ENCODE peak calls at places on chromosomes 7 and 10, in five cellular contexts. D is tibial artery, S is mesendoderm, W is ovary, U is adipocyte. E is an unnamed sample. For H3K4me1 and H3K27me3, the result is how much of the 10 kb centered on the place peaks cover.

GRCh38 chr10:96995851-96996250 is 163.8 kb downstream of the LCOR start:
- DNase-seq in D (no peak), S (no peak), W (no peak), U (peak), E (peak)

GRCh38 chr10:89171263-89171872 is 35.7 kb downstream of the CH25H start:
- DNase-seq in D (no peak), S (peak), W (no peak), U (peak), E (no peak)

GRCh38 chr7:47651355-47652317 is 69.7 kb upstream of the TNS3 start:
- DNase-seq in D (peak), S (no peak), W (no peak), U (peak), E (no peak)

GRCh38 chr10:17847586-17848296 is 38.6 kb downstream of the MRC1 start:
- DNase-seq in D (no peak), S (no peak), W (no peak), U (peak), E (no peak)

GRCh38 chr10:96395931-96396877 is 37.4 kb upstream of the OPALIN start:
- DNase-seq in D (peak), S (peak), W (peak), U (peak), E (peak)

GRCh38 chr10:125484035-125484732 is 198.8 kb downstream of the TEX36 start:
- DNase-seq in D (no peak), S (no peak), W (no peak), U (no peak), E (no peak)

GRCh38 chr7:132103718-132104117 is 472.6 kb downstream of the PLXNA4 start:
- DNase-seq in D (no peak), S (no peak), W (no peak), U (no peak), E (no peak)

GRCh38 chr10:117503170-117503885 is 39.2 kb upstream of the EMX2 start:
- DNase-seq in D (no peak), S (no peak), W (no peak), U (peak), E (peak)

GRCh38 chr10:99394256-99394655 is 36.2 kb downstream of the GOT1 start:
- DNase-seq in D (no peak), S (peak), W (no peak), U (no peak), E (no peak)

GRCh38 chr7:48176356-48176893 is 5.2 kb downstream of the ABCA13 start:
- DNase-seq in D (no peak), S (no peak), W (no peak), U (no peak), E (no peak)

GRCh38 chr7:85156661-85157213 is 30.1 kb downstream of the SEMA3D start:
- DNase-seq in D (no peak), S (no peak), W (no peak), U (no peak), E (peak)

GRCh38 chr10:118798186-118798811 is 43.5 kb upstream of the CACUL1 start:
- DNase-seq in D (peak), S (no peak), W (no peak), U (peak), E (no peak)

GRCh38 chr7:51033722-51034530 is 251.2 kb upstream of the GRB10 start:
- DNase-seq in D (no peak), S (no peak), W (no peak), U (no peak), E (no peak)

GRCh38 chr7:30241767-30242166 is 42.6 kb upstream of the ZNRF2 start:
- DNase-seq in D (no peak), S (no peak), W (no peak), U (no peak), E (no peak)

GRCh38 chr7:219581-220150 is 27.3 kb downstream of the FAM20C start:
- DNase-seq in D (no peak), S (no peak), W (no peak), U (no peak), E (no peak)

GRCh38 chr10:86300931-86301330 is 65.7 kb downstream of the GRID1 start:
- DNase-seq in D (peak), S (no peak), W (no peak), U (no peak), E (no peak)

GRCh38 chr10:72106154-72106849 is 18.0 kb upstream of the SPOCK2 start:
- DNase-seq in D (no peak), S (no peak), W (no peak), U (no peak), E (no peak)

GRCh38 chr10:72106896-72107295 is 18.5 kb upstream of the SPOCK2 start:
- DNase-seq in D (no peak), S (no peak), W (no peak), U (no peak), E (no peak)

GRCh38 chr10:72105675-72106074 is 17.3 kb upstream of the SPOCK2 start:
- DNase-seq in D (no peak), S (no peak), W (no peak), U (no peak), E (no peak)

GRCh38 chr10:72104472-72105097 is 16.2 kb upstream of the SPOCK2 start:
- DNase-seq in D (no peak), S (no peak), W (no peak), U (no peak), E (peak)

GRCh38 chr10:72105098-72105475 is 16.7 kb upstream of the SPOCK2 start:
- DNase-seq in D (no peak), S (no peak), W (no peak), U (no peak), E (no peak)
- H3K4me1 ChIP-seq in D (under half), S (under half), W (under half), U (under half), E (under half)

GRCh38 chr10:45373003-45373782 is 823 bp upstream of the ALOX5 start:
- DNase-seq in D (no peak), S (peak), W (no peak), U (no peak), E (peak)
- H3K4me3 ChIP-seq in D (peak), S (peak), W (peak), U (no peak), E (peak)

GRCh38 chr10:112766636-112767035 is 183.4 kb upstream of the TCF7L2 start:
- DNase-seq in D (no peak), S (peak), W (no peak), U (no peak), E (no peak)
- H3K27me3 ChIP-seq in D (under half), S (under half), W (under half), U (under half), E (under half)

DNA sequence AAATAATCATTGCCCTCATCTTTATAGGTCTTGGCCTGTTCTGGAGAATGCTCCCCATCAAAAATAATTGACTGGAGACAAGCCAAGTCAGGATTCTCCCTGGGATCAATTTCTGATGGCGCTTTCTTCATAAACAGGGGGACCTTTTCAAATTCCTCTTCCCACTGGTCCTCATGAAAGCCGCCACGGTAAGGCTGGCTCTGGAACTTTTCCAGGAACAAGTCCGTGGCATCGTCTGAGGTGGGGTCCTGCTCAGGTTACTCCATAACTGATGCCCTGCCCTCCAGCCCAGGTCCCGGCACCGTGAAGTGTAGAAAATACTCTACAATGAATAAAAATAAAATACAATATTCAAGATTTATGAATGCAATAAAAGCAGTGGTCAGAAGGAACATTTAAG is 79.4 kb upstream of the IGFBP3 start:
- DNase-seq in D (no peak), S (no peak), W (no peak), U (no peak), E (no peak)
- H3K4me1 ChIP-seq in D (under half), S (under half), W (under half), U (under half), E (under half)

DNA sequence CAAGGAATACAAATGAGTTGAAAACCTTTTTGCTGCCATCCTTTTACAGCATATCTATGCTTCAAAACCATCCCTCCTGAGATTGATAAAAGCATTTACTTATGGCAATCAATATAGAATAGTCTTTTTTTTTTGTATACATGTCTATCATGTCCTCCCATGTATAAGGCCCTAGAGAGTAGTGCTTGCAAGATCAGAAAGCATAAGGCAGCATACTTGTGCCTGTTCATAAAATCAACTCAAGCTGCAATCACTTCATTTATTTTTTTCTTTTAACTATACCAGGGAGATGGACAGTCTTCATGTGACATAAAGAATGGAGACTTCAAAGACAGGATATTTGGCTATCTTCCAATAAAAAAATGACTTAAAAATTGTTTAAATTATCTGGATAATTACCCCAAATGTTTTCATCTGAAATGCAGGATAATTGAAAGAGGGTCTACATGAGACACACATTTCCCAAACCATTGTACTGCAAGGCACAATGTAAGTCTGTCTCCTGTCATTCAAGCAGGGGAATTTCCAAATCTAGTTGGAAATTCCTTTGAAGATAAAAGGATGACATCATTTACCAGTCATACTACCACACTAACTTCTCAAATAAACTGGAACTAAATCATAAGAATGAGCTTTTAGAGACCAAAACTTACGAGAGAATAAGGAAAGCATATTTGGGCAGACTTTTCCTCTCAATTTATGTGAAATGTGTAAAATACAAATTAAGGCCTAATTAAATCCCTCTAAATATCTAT is 22.5 kb downstream of the LRRN3 start:
- DNase-seq in D (no peak), S (peak), W (no peak), U (peak), E (no peak)
- H3K4me3 ChIP-seq in D (no peak), S (no peak), W (no peak), U (no peak), E (no peak)

GRCh38 chr10:133248334-133248715 is 10.7 kb downstream of the VENTX start:
- DNase-seq in D (no peak), S (no peak), W (no peak), U (no peak), E (no peak)

GRCh38 chr10:133249975-133250754 is 12.5 kb downstream of the VENTX start:
- DNase-seq in D (no peak), S (no peak), W (peak), U (no peak), E (no peak)

GRCh38 chr10:133247681-133248333 is 10.2 kb downstream of the VENTX start:
- DNase-seq in D (no peak), S (no peak), W (peak), U (no peak), E (no peak)

GRCh38 chr10:133251388-133252222 is 13.9 kb downstream of the VENTX start:
- DNase-seq in D (no peak), S (no peak), W (peak), U (no peak), E (no peak)

DNA sequence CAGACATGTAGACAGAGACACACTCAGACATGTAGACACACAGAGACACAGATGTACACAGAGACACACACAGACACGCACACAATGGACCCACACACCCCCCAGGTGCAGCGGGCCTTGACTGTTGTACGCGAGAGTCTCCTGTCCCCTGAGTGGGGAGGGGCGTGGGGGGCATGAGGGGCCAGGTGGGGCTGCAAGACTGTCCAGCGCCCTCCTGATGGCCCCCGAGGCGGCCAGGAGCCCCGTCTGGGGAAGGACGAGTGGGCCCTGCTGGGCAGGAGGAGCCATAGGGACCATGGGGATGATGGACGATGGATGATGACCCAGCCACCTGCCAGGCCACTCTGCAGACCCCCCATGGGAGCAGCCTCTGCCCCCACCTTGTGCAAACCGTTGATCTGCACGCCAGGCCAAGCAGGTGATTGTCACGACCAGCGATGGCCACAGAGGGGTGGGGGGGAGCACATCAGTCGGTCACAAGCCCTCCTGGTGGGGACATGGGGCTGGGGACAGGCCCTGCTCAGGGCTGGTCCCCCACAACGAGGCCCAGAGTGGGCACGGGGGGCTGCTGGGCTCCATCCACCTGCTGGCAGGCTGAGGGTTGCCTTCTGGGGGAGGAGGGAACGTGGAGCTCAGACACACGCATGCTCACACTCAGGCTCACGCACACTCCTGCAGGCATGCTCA is 11.6 kb downstream of the VENTX start:
- DNase-seq in D (no peak), S (no peak), W (no peak), U (no peak), E (peak)
- H3K27me3 ChIP-seq in D (under half), S (under half), W (under half), U (under half), E (under half)

DNA sequence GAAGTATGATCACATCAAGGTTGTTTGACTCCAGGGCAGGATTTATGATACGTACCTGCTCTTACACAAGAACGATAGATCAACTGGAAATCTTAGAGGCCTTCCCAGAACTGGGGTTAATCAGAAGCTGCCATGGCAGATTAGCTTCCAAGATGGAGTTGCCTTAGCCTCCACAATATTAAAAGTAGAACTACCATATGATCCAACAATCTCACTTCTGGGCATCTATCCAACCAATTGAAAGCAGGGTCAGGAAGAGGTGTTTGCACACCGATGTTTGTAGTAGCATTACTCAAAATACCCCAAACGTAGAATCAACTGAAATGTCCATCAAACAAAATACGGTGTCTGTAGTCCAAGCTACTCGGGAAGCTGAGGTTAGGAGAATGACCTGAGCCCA is 6.6 kb downstream of the PILRB start:
- DNase-seq in D (no peak), S (no peak), W (no peak), U (no peak), E (no peak)
- H3K4me1 ChIP-seq in D (under half), S (under half), W (under half), U (under half), E (under half)